ENCODE peak calls at places on chromosomes 16 and 17, in five cellular contexts. One of them, this sample, is unnamed.

GRCh38 chr16:89720520-89720858 is 209 bp downstream of the VPS9D1 start:
- DNase-seq in caudate nucleus: no peak
- DNase-seq in T-helper 9 cell: no peak
- DNase-seq in lower lobe of right lung: peak; percentile 71
- DNase-seq in NCI-H2171 treated with DMSO at 0.1 percent for 48 hours: peak; percentile 57
- DNase-seq in this sample: no peak

GRCh38 chr17:17537311-17538099 is 41.3 kb upstream of the RASD1 start:
- DNase-seq in NCI-H2171 treated with DMSO at 0.1 percent for 48 hours: no peak
- DNase-seq in caudate nucleus: no peak
- DNase-seq in lower lobe of right lung: no peak
- DNase-seq in T-helper 9 cell: no peak
- DNase-seq in this sample: no peak

GRCh38 chr16:69017036-69017783 is 88.2 kb upstream of the HAS3 start:
- DNase-seq in caudate nucleus: peak; percentile 7
- DNase-seq in NCI-H2171 treated with DMSO at 0.1 percent for 48 hours: no peak
- DNase-seq in lower lobe of right lung: no peak
- DNase-seq in T-helper 9 cell: no peak
- DNase-seq in this sample: no peak

GRCh38 chr16:55543470-55543869 is 23.0 kb upstream of the CAPNS2 start:
- DNase-seq in lower lobe of right lung: no peak
- DNase-seq in T-helper 9 cell: no peak
- DNase-seq in NCI-H2171 treated with DMSO at 0.1 percent for 48 hours: peak; percentile 3
- DNase-seq in caudate nucleus: no peak
- DNase-seq in this sample: peak; percentile 5

GRCh38 chr17:8189041-8189710 is 804 bp downstream of the BORCS6 start:
- DNase-seq in caudate nucleus: no peak
- DNase-seq in lower lobe of right lung: peak; percentile 59
- DNase-seq in NCI-H2171 treated with DMSO at 0.1 percent for 48 hours: no peak
- DNase-seq in T-helper 9 cell: no peak
- DNase-seq in this sample: peak; percentile 45

GRCh38 chr16:22213236-22213635 is 7.2 kb downstream of the EEF2K start:
- DNase-seq in T-helper 9 cell: no peak
- DNase-seq in NCI-H2171 treated with DMSO at 0.1 percent for 48 hours: no peak
- DNase-seq in lower lobe of right lung: no peak
- DNase-seq in caudate nucleus: no peak
- DNase-seq in this sample: no peak

GRCh38 chr16:87410958-87411357 is 18.8 kb downstream of the MAP1LC3B start:
- DNase-seq in lower lobe of right lung: no peak
- DNase-seq in T-helper 9 cell: no peak
- DNase-seq in caudate nucleus: no peak
- DNase-seq in NCI-H2171 treated with DMSO at 0.1 percent for 48 hours: no peak
- DNase-seq in this sample: no peak

GRCh38 chr17:17402558-17402957 is 74.2 kb upstream of the MED9 start:
- DNase-seq in caudate nucleus: no peak
- DNase-seq in NCI-H2171 treated with DMSO at 0.1 percent for 48 hours: no peak
- DNase-seq in T-helper 9 cell: no peak
- DNase-seq in lower lobe of right lung: no peak
- DNase-seq in this sample: no peak

GRCh38 chr17:42112552-42113176 is at the start of gene DHX58:
- DNase-seq in T-helper 9 cell: peak; percentile 58
- DNase-seq in NCI-H2171 treated with DMSO at 0.1 percent for 48 hours: peak; percentile 32
- DNase-seq in lower lobe of right lung: peak; percentile 80
- DNase-seq in caudate nucleus: peak; percentile 55
- DNase-seq in this sample: peak; percentile 95

GRCh38 chr16:58850019-58850626 is 116.0 kb upstream of the GOT2 start:
- DNase-seq in T-helper 9 cell: no peak
- DNase-seq in NCI-H2171 treated with DMSO at 0.1 percent for 48 hours: no peak
- DNase-seq in lower lobe of right lung: no peak
- DNase-seq in caudate nucleus: no peak
- DNase-seq in this sample: no peak

GRCh38 chr17:75181608-75182318 is 996 bp downstream of the SUMO2 start:
- DNase-seq in T-helper 9 cell: peak; percentile 48
- DNase-seq in lower lobe of right lung: peak; percentile 51
- DNase-seq in NCI-H2171 treated with DMSO at 0.1 percent for 48 hours: no peak
- DNase-seq in caudate nucleus: peak; percentile 42
- DNase-seq in this sample: peak; percentile 53

GRCh38 chr17:32495347-32496253 is 8.8 kb downstream of the CDK5R1 start:
- DNase-seq in caudate nucleus: peak; percentile 33
- DNase-seq in lower lobe of right lung: peak; percentile 55
- DNase-seq in T-helper 9 cell: no peak
- DNase-seq in NCI-H2171 treated with DMSO at 0.1 percent for 48 hours: no peak
- DNase-seq in this sample: no peak

GRCh38 chr16:7964717-7965116 is 625.6 kb downstream of the TMEM114 start:
- DNase-seq in NCI-H2171 treated with DMSO at 0.1 percent for 48 hours: no peak
- DNase-seq in lower lobe of right lung: no peak
- DNase-seq in T-helper 9 cell: no peak
- DNase-seq in caudate nucleus: no peak
- DNase-seq in this sample: no peak

GRCh38 chr17:10772425-10773380 is 31.2 kb downstream of the TMEM238L start:
- DNase-seq in NCI-H2171 treated with DMSO at 0.1 percent for 48 hours: peak; percentile 28
- DNase-seq in T-helper 9 cell: no peak
- DNase-seq in lower lobe of right lung: no peak
- DNase-seq in caudate nucleus: no peak
- DNase-seq in this sample: peak; percentile 49

GRCh38 chr17:19727466-19728113 is 11.2 kb upstream of the SLC47A2 start:
- DNase-seq in NCI-H2171 treated with DMSO at 0.1 percent for 48 hours: no peak
- DNase-seq in caudate nucleus: peak; percentile 61
- DNase-seq in T-helper 9 cell: no peak
- DNase-seq in lower lobe of right lung: no peak
- DNase-seq in this sample: no peak

GRCh38 chr16:84357191-84357651 is 11.1 kb upstream of the ATP2C2 start:
- DNase-seq in NCI-H2171 treated with DMSO at 0.1 percent for 48 hours: no peak
- DNase-seq in T-helper 9 cell: no peak
- DNase-seq in caudate nucleus: no peak
- DNase-seq in lower lobe of right lung: no peak
- DNase-seq in this sample: no peak

GRCh38 chr16:27449434-27450188 is 47.6 kb downstream of the IL21R start:
- DNase-seq in NCI-H2171 treated with DMSO at 0.1 percent for 48 hours: no peak
- DNase-seq in caudate nucleus: no peak
- DNase-seq in lower lobe of right lung: no peak
- DNase-seq in T-helper 9 cell: peak; percentile 71
- DNase-seq in this sample: no peak

GRCh38 chr16:54054237-54054780 is 232.3 kb downstream of the IRX3 start:
- DNase-seq in lower lobe of right lung: no peak
- DNase-seq in T-helper 9 cell: no peak
- DNase-seq in NCI-H2171 treated with DMSO at 0.1 percent for 48 hours: no peak
- DNase-seq in caudate nucleus: no peak
- DNase-seq in this sample: no peak

GRCh38 chr16:17466876-17467275 is 3.9 kb downstream of the XYLT1 start:
- DNase-seq in T-helper 9 cell: no peak
- DNase-seq in NCI-H2171 treated with DMSO at 0.1 percent for 48 hours: no peak
- DNase-seq in caudate nucleus: no peak
- DNase-seq in lower lobe of right lung: no peak
- DNase-seq in this sample: no peak

GRCh38 chr16:72848759-72849664 is 198.9 kb downstream of the ZFHX3 start:
- DNase-seq in NCI-H2171 treated with DMSO at 0.1 percent for 48 hours: peak; percentile 82
- DNase-seq in caudate nucleus: peak; percentile 66
- DNase-seq in T-helper 9 cell: no peak
- DNase-seq in lower lobe of right lung: peak; percentile 88
- DNase-seq in this sample: peak; percentile 52

GRCh38 chr17:48528153-48528912 is 2.5 kb downstream of the HOXB1 start:
- DNase-seq in NCI-H2171 treated with DMSO at 0.1 percent for 48 hours: no peak
- DNase-seq in caudate nucleus: no peak
- DNase-seq in T-helper 9 cell: no peak
- DNase-seq in lower lobe of right lung: no peak
- DNase-seq in this sample: no peak

GRCh38 chr17:43393944-43394482 is 4.8 kb upstream of the ARL4D start:
- DNase-seq in NCI-H2171 treated with DMSO at 0.1 percent for 48 hours: peak; percentile 81
- DNase-seq in T-helper 9 cell: peak; percentile 88
- DNase-seq in caudate nucleus: peak; percentile 87
- DNase-seq in lower lobe of right lung: peak; percentile 84
- DNase-seq in this sample: peak; percentile 90

GRCh38 chr17:80503031-80503430 is 26.6 kb upstream of the NPTX1 start:
- DNase-seq in NCI-H2171 treated with DMSO at 0.1 percent for 48 hours: no peak
- DNase-seq in lower lobe of right lung: no peak
- DNase-seq in caudate nucleus: no peak
- DNase-seq in T-helper 9 cell: no peak
- DNase-seq in this sample: no peak

GRCh38 chr16:67277294-67277998 is 1.9 kb upstream of the PLEKHG4 start:
- DNase-seq in NCI-H2171 treated with DMSO at 0.1 percent for 48 hours: no peak
- DNase-seq in lower lobe of right lung: no peak
- DNase-seq in T-helper 9 cell: no peak
- DNase-seq in caudate nucleus: no peak
- DNase-seq in this sample: peak; percentile 78

GRCh38 chr16:66344533-66345145 is 21.9 kb upstream of the CDH5 start:
- DNase-seq in caudate nucleus: peak; percentile 21
- DNase-seq in NCI-H2171 treated with DMSO at 0.1 percent for 48 hours: peak; percentile 27
- DNase-seq in lower lobe of right lung: no peak
- DNase-seq in T-helper 9 cell: peak; percentile 21
- DNase-seq in this sample: peak; percentile 70

GRCh38 chr16:84462296-84463210 is 41.9 kb downstream of the MEAK7 start:
- DNase-seq in lower lobe of right lung: peak; percentile 16
- DNase-seq in caudate nucleus: no peak
- DNase-seq in T-helper 9 cell: no peak
- DNase-seq in NCI-H2171 treated with DMSO at 0.1 percent for 48 hours: no peak
- DNase-seq in this sample: no peak

GRCh38 chr17:73278465-73279453 is 17.1 kb upstream of the CPSF4L start:
- DNase-seq in lower lobe of right lung: no peak
- DNase-seq in T-helper 9 cell: no peak
- DNase-seq in NCI-H2171 treated with DMSO at 0.1 percent for 48 hours: peak; percentile 100
- DNase-seq in caudate nucleus: no peak
- DNase-seq in this sample: no peak

GRCh38 chr17:3805581-3805980 is 4.6 kb upstream of the ITGAE start:
- DNase-seq in NCI-H2171 treated with DMSO at 0.1 percent for 48 hours: no peak
- DNase-seq in T-helper 9 cell: no peak
- DNase-seq in caudate nucleus: no peak
- DNase-seq in lower lobe of right lung: no peak
- DNase-seq in this sample: no peak

GRCh38 chr17:2948721-2949468 is 114.5 kb downstream of the OR1D5 start:
- DNase-seq in T-helper 9 cell: no peak
- DNase-seq in caudate nucleus: no peak
- DNase-seq in lower lobe of right lung: peak; percentile 26
- DNase-seq in NCI-H2171 treated with DMSO at 0.1 percent for 48 hours: no peak
- DNase-seq in this sample: no peak

GRCh38 chr17:49996495-49997255 is 1.7 kb upstream of the DLX3 start:
- DNase-seq in caudate nucleus: peak; percentile 17
- DNase-seq in lower lobe of right lung: peak; percentile 77
- DNase-seq in T-helper 9 cell: peak; percentile 71
- DNase-seq in NCI-H2171 treated with DMSO at 0.1 percent for 48 hours: peak; percentile 25
- DNase-seq in this sample: peak; percentile 60

GRCh38 chr17:45155483-45155882 is 6.2 kb upstream of the HEXIM2 start:
- DNase-seq in lower lobe of right lung: no peak
- DNase-seq in T-helper 9 cell: no peak
- DNase-seq in NCI-H2171 treated with DMSO at 0.1 percent for 48 hours: no peak
- DNase-seq in caudate nucleus: no peak
- DNase-seq in this sample: peak; percentile 3

GRCh38 chr17:77361986-77362620 is 221.3 kb downstream of the SEC14L1 start:
- DNase-seq in lower lobe of right lung: no peak
- DNase-seq in NCI-H2171 treated with DMSO at 0.1 percent for 48 hours: peak; percentile 37
- DNase-seq in caudate nucleus: no peak
- DNase-seq in T-helper 9 cell: no peak
- DNase-seq in this sample: no peak

GRCh38 chr16:75323928-75324327 is 72.5 kb upstream of the BCAR1 start:
- DNase-seq in caudate nucleus: no peak
- DNase-seq in T-helper 9 cell: no peak
- DNase-seq in NCI-H2171 treated with DMSO at 0.1 percent for 48 hours: peak; percentile 7
- DNase-seq in lower lobe of right lung: no peak
- DNase-seq in this sample: no peak

GRCh38 chr17:16987830-16988601 is 16.1 kb upstream of the TNFRSF13B start:
- DNase-seq in lower lobe of right lung: peak; percentile 81
- DNase-seq in caudate nucleus: peak; percentile 58
- DNase-seq in NCI-H2171 treated with DMSO at 0.1 percent for 48 hours: no peak
- DNase-seq in T-helper 9 cell: no peak
- DNase-seq in this sample: peak; percentile 94

GRCh38 chr17:61968757-61969156 is 41.0 kb upstream of the INTS2 start:
- DNase-seq in caudate nucleus: no peak
- DNase-seq in NCI-H2171 treated with DMSO at 0.1 percent for 48 hours: no peak
- DNase-seq in T-helper 9 cell: no peak
- DNase-seq in lower lobe of right lung: no peak
- DNase-seq in this sample: no peak

GRCh38 chr17:81519284-81520020 is 6.9 kb upstream of the ACTG1 start:
- DNase-seq in T-helper 9 cell: peak; percentile 65
- DNase-seq in NCI-H2171 treated with DMSO at 0.1 percent for 48 hours: peak; percentile 67
- DNase-seq in caudate nucleus: no peak
- DNase-seq in lower lobe of right lung: peak; percentile 84
- DNase-seq in this sample: peak; percentile 88

This sample was measured in RPMI8226.